ENCODE peak calls at places on chromosome 9, in four cellular contexts. One of them, this sample, is unnamed.

GRCh38 chr9:118529210-118529609 is 825.0 kb downstream of the TLR4 start:
- DNase-seq in K562: no peak
- DNase-seq in GM12878: no peak
- DNase-seq in GM12891: no peak
- DNase-seq in this sample: no peak

GRCh38 chr9:14215614-14216013 is 98.3 kb downstream of the NFIB start:
- DNase-seq in K562: no peak
- DNase-seq in GM12878: no peak
- DNase-seq in GM12891: no peak
- DNase-seq in this sample: no peak

GRCh38 chr9:125428060-125428481 is 166.4 kb downstream of the GAPVD1 start:
- DNase-seq in K562: peak; percentile 92
- DNase-seq in GM12878: no peak
- DNase-seq in GM12891: peak; percentile 61
- DNase-seq in this sample: no peak

GRCh38 chr9:76729116-76729515 is 35.1 kb upstream of the PCA3 start:
- DNase-seq in K562: no peak
- DNase-seq in GM12878: no peak
- DNase-seq in GM12891: no peak
- DNase-seq in this sample: no peak

GRCh38 chr9:86126998-86127972 is 27.9 kb upstream of the GOLM1 start:
- DNase-seq in K562: peak; percentile 65
- DNase-seq in GM12878: no peak
- DNase-seq in GM12891: no peak
- DNase-seq in this sample: no peak

GRCh38 chr9:73156593-73157187 is 5.0 kb downstream of the ANXA1 start:
- DNase-seq in K562: no peak
- DNase-seq in GM12878: no peak
- DNase-seq in GM12891: no peak
- DNase-seq in this sample: no peak

GRCh38 chr9:14245901-14246525 is 67.9 kb downstream of the NFIB start:
- DNase-seq in K562: no peak
- DNase-seq in GM12878: no peak
- DNase-seq in GM12891: no peak
- DNase-seq in this sample: no peak

GRCh38 chr9:127225747-127226646 is 38.6 kb upstream of the GARNL3 start:
- DNase-seq in K562: no peak
- DNase-seq in GM12878: no peak
- DNase-seq in GM12891: no peak
- DNase-seq in this sample: no peak

GRCh38 chr9:36401179-36401740 is 1.2 kb upstream of the RNF38 start:
- DNase-seq in K562: peak; percentile 82
- DNase-seq in GM12878: peak; percentile 19
- DNase-seq in GM12891: peak; percentile 79
- DNase-seq in this sample: no peak

GRCh38 chr9:25724424-25724823 is 46.2 kb upstream of the TUSC1 start:
- DNase-seq in K562: no peak
- DNase-seq in GM12878: no peak
- DNase-seq in GM12891: no peak
- DNase-seq in this sample: no peak

GRCh38 chr9:109974143-109974917 is 194.3 kb downstream of the PALM2AKAP2 start:
- DNase-seq in K562: no peak
- DNase-seq in GM12878: peak; percentile 99
- DNase-seq in GM12891: no peak
- DNase-seq in this sample: no peak

GRCh38 chr9:134942011-134942410 is 24.3 kb upstream of the FCN1 start:
- DNase-seq in K562: no peak
- DNase-seq in GM12878: no peak
- DNase-seq in GM12891: no peak
- DNase-seq in this sample: no peak

GRCh38 chr9:25678147-25678666 is at the start of gene TUSC1:
- DNase-seq in K562: no peak
- DNase-seq in GM12878: no peak
- DNase-seq in GM12891: peak; percentile 12
- DNase-seq in this sample: peak; percentile 1

GRCh38 chr9:123997665-123998277 is 13.8 kb upstream of the LHX2 start:
- DNase-seq in K562: no peak
- DNase-seq in GM12878: peak; percentile 81
- DNase-seq in GM12891: no peak
- DNase-seq in this sample: no peak

GRCh38 chr9:121246821-121247511 is 21.0 kb upstream of the GSN start:
- DNase-seq in K562: peak; percentile 16
- DNase-seq in GM12878: no peak
- DNase-seq in GM12891: no peak
- DNase-seq in this sample: peak; percentile 73

GRCh38 chr9:121532881-121533280 is 33.2 kb upstream of the GGTA1 start:
- DNase-seq in K562: no peak
- DNase-seq in GM12878: no peak
- DNase-seq in GM12891: no peak
- DNase-seq in this sample: no peak

GRCh38 chr9:34554211-34555001 is 31.6 kb upstream of the ENHO start:
- DNase-seq in K562: no peak
- DNase-seq in GM12878: no peak
- DNase-seq in GM12891: no peak
- DNase-seq in this sample: no peak

GRCh38 chr9:84238652-84239051 is 101.9 kb downstream of the SLC28A3 start:
- DNase-seq in K562: peak; percentile 12
- DNase-seq in GM12878: no peak
- DNase-seq in GM12891: no peak
- DNase-seq in this sample: peak; percentile 20

GRCh38 chr9:20024159-20024571 is 235.3 kb upstream of the SLC24A2 start:
- DNase-seq in K562: no peak
- DNase-seq in GM12878: no peak
- DNase-seq in GM12891: no peak
- DNase-seq in this sample: no peak

GRCh38 chr9:565528-565927 is 276.0 kb upstream of the DMRT1 start:
- DNase-seq in K562: no peak
- DNase-seq in GM12878: no peak
- DNase-seq in GM12891: no peak
- DNase-seq in this sample: no peak

GRCh38 chr9:117411547-117411946 is 3.3 kb downstream of the ASTN2 start:
- DNase-seq in K562: peak; percentile 19
- DNase-seq in GM12878: no peak
- DNase-seq in GM12891: peak; percentile 24
- DNase-seq in this sample: no peak

GRCh38 chr9:136443687-136444086 is 4.0 kb upstream of the INPP5E start:
- DNase-seq in K562: no peak
- DNase-seq in GM12878: no peak
- DNase-seq in GM12891: no peak
- DNase-seq in this sample: no peak

GRCh38 chr9:133129001-133129799 is 8.2 kb upstream of the RALGDS start:
- DNase-seq in K562: no peak
- DNase-seq in GM12878: no peak
- DNase-seq in GM12891: no peak
- DNase-seq in this sample: no peak

GRCh38 chr9:70021026-70021571 is 22.5 kb upstream of the MAMDC2 start:
- DNase-seq in K562: no peak
- DNase-seq in GM12878: no peak
- DNase-seq in GM12891: no peak
- DNase-seq in this sample: no peak
- TF ChIP-seq SPI1 in K562: no peak
- TF ChIP-seq SPI1 in GM12878: no peak
- TF ChIP-seq SPI1 in GM12891: no peak
- TF ChIP-seq SPI1 in this sample: no peak

DNA sequence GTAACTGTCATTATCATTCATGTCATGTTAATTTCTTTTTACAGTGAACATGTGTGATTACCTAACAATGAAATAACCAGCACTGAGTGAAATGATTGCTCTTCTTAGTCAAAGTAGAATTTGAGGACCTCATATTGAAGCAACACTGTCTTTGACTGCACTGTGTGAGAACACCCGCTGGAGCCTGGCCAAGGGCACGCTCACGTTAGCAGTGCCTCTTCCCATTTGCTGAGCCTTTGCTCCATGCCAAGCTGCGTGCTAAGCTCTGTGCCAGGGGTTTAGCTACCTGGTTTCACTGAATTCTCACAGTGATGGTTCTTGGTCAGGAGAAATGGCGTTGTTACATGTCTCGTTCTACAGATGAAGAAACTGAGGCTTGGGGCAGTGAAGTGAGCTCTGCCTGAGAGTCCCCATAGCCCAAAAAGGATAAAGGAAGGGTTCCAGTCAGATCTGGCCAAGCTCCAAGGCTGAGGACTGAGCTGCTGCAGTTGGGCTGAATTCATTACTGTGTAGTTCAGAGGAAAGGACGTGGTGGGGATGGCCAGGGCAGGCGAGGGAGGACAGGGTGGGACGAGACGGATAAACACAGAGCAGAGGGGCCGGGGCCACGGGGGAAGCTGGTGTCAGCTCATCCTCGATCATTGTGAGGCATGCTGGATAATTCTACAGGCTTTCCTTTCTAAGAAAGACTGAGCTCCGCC is 16.6 kb downstream of the HMCN2 start:
- DNase-seq in K562: no peak
- DNase-seq in GM12878: no peak
- DNase-seq in GM12891: no peak
- DNase-seq in this sample: no peak
- TF ChIP-seq SPI1 in K562: no peak
- TF ChIP-seq SPI1 in GM12878: no peak
- TF ChIP-seq SPI1 in GM12891: no peak
- TF ChIP-seq SPI1 in this sample: no peak

DNA sequence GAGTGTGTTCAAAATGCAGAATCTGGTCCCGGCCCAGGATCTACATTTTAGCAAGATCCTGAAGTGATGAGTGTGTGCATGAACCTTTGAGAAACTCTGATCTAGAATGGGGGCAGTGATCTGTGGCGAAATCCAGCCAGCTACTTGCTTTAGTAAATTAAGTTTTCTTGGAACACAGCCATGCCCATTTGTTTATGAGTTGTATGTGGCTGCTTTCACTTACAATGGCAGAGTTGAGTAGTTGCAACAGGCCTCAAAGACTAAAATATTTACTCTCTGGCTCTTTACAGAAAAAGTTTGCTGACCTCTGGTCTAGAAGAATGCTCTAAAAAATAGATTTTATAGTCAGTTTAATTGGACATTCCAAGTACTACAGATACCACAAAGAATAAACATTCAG is 588.3 kb downstream of the BNC2 start:
- DNase-seq in K562: no peak
- DNase-seq in GM12878: no peak
- DNase-seq in GM12891: no peak
- DNase-seq in this sample: no peak
- TF ChIP-seq SPI1 in K562: no peak
- TF ChIP-seq SPI1 in GM12878: no peak
- TF ChIP-seq SPI1 in GM12891: no peak
- TF ChIP-seq SPI1 in this sample: no peak

GRCh38 chr9:87157366-87158031 is 210.2 kb upstream of the GAS1 start:
- DNase-seq in K562: no peak
- DNase-seq in GM12878: no peak
- DNase-seq in GM12891: no peak
- DNase-seq in this sample: no peak
- TF ChIP-seq SPI1 in K562: no peak
- TF ChIP-seq SPI1 in GM12878: no peak
- TF ChIP-seq SPI1 in GM12891: no peak
- TF ChIP-seq SPI1 in this sample: no peak

GRCh38 chr9:114929166-114929565 is 1.2 kb downstream of the TNFSF8 start:
- DNase-seq in K562: no peak
- DNase-seq in GM12878: no peak
- DNase-seq in GM12891: no peak
- DNase-seq in this sample: no peak

GRCh38 chr9:114928092-114928491 is 2.3 kb downstream of the TNFSF8 start:
- DNase-seq in K562: no peak
- DNase-seq in GM12878: no peak
- DNase-seq in GM12891: no peak
- DNase-seq in this sample: no peak

GRCh38 chr9:114931407-114931806 is 1.0 kb upstream of the TNFSF8 start:
- DNase-seq in K562: no peak
- DNase-seq in GM12878: no peak
- DNase-seq in GM12891: no peak
- DNase-seq in this sample: no peak

GRCh38 chr9:114932502-114932901 is 2.1 kb upstream of the TNFSF8 start:
- DNase-seq in K562: no peak
- DNase-seq in GM12878: no peak
- DNase-seq in GM12891: no peak
- DNase-seq in this sample: no peak

DNA sequence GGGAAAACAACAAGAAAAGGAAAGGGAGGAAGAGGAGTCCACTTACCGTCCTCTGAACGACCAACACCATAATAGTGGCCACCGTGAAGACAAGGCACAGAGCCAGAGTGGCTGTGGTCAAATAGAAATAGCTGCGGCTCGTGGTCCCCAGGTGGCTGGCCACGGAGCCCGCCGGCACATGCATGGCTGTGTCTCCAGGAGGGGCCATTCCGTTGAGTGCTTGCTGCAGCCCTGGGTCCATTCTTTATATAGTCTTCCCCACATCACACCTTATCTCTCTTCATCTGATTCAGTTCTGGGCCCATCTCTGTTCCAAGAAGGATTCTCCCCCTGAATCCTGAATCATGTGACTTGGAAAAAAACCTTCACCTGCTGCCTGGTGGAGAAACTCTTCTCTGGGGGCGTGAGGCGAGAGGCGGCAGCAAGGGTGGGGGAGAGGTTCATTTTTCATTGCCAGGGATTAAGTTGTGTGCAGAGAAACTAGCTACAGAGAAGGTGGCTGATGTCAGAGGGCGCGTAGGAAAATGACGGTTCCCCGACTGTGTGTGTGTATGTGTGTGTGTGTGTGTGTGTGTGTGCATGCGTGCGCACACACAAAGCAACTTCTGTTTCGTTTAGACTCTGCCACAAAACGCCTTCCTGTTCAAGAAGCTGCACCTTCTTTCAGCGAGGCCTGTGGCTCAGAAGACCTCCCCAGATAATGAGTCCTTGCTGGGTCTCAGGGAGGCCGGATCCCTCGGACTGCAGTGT is at the start of gene TNFSF8:
- DNase-seq in K562: no peak
- DNase-seq in GM12878: no peak
- DNase-seq in GM12891: no peak
- DNase-seq in this sample: no peak
- TF ChIP-seq SPI1 in K562: no peak
- TF ChIP-seq SPI1 in GM12878: no peak
- TF ChIP-seq SPI1 in GM12891: no peak
- TF ChIP-seq SPI1 in this sample: no peak